ENCODE peak calls at places on chromosomes 3 and 15, in four cellular contexts. J is NCI-H187 treated with DMSO at 0.1 percent for 48 hours; H is stimulated activated naive CD4-positive, alpha-beta T cell; U is HuH-7.5. O is an unnamed sample.

GRCh38 chr3:125006190-125006855 is 49.5 kb downstream of the HEG1 start:
- DNase-seq in J (no peak), H (no peak), U (no peak), O (no peak)

GRCh38 chr3:98986073-98986472 is 84.6 kb upstream of the DCBLD2 start:
- DNase-seq in J (no peak), H (no peak), U (peak), O (peak)

GRCh38 chr3:152386208-152386607 is 117.5 kb downstream of the MBNL1 start:
- DNase-seq in J (no peak), H (no peak), U (no peak), O (no peak)

GRCh38 chr3:72996473-72997333 is at the start of gene PPP4R2:
- DNase-seq in J (no peak), H (peak), U (peak), O (peak)

GRCh38 chr3:11154953-11155325 is 646 bp downstream of the HRH1 start:
- DNase-seq in J (no peak), H (no peak), U (no peak), O (no peak)

GRCh38 chr3:42708611-42709151 is 6.1 kb upstream of the HHATL start:
- DNase-seq in J (no peak), H (no peak), U (no peak), O (no peak)

GRCh38 chr15:53513431-53513830 is 246.0 kb downstream of the WDR72 start:
- DNase-seq in J (no peak), H (no peak), U (no peak), O (no peak)

GRCh38 chr3:27721717-27722564 is at the start of gene EOMES:
- DNase-seq in J (no peak), H (peak), U (peak), O (peak)

GRCh38 chr15:80991446-80991845 is 1.8 kb upstream of the MESD start:
- DNase-seq in J (no peak), H (peak), U (no peak), O (peak)

GRCh38 chr3:41434781-41435180 is 235.5 kb downstream of the CTNNB1 start:
- DNase-seq in J (no peak), H (no peak), U (no peak), O (peak)

GRCh38 chr3:114770874-114771273 is 376.2 kb downstream of the ZBTB20 start:
- DNase-seq in J (no peak), H (no peak), U (no peak), O (no peak)

O was measured in RPMI7951.